ENCODE peak calls at places on chromosomes 5 and 9, in six cellular contexts. O is A549, G is body of pancreas, Q is HAP-1, K is HepG2, L is transverse colon. Y is an unnamed sample.

GRCh38 chr9:98985596-98985995 is 41.9 kb downstream of the COL15A1 start:
- DNase-seq in O (no peak), G (no peak), Q (no peak), K (no peak), L (no peak), Y (no peak)

GRCh38 chr5:131164931-131165727 is at the start of gene HINT1:
- DNase-seq in O (peak; percentile 96), G (peak; percentile 92), Q (peak; percentile 96), K (peak; percentile 82), L (peak; percentile 95), Y (peak; percentile 66)

GRCh38 chr5:80516826-80517225 is 28.9 kb downstream of the FAM151B start:
- DNase-seq in O (peak; percentile 20), G (no peak), Q (no peak), K (no peak), L (no peak), Y (no peak)

GRCh38 chr9:112820886-112821285 is 69.8 kb downstream of the SLC46A2 start:
- DNase-seq in O (no peak), G (no peak), Q (no peak), K (no peak), L (no peak), Y (no peak)

GRCh38 chr5:74693176-74693575 is 8.1 kb downstream of the HEXB start:
- DNase-seq in O (no peak), G (no peak), Q (no peak), K (no peak), L (no peak), Y (no peak)

GRCh38 chr9:76414656-76415055 is 20.4 kb upstream of the RFK start:
- DNase-seq in O (no peak), G (no peak), Q (no peak), K (no peak), L (no peak), Y (no peak)

GRCh38 chr9:96327694-96328352 is 25.8 kb upstream of the HSD17B3 start:
- DNase-seq in O (peak; percentile 44), G (peak; percentile 60), Q (peak; percentile 66), K (peak; percentile 51), L (peak; percentile 27), Y (peak; percentile 26)

GRCh38 chr5:10463566-10463965 is 21.9 kb downstream of the ROPN1L start:
- DNase-seq in O (no peak), G (no peak), Q (no peak), K (no peak), L (no peak), Y (no peak)

GRCh38 chr9:82474235-82474634 is 485.7 kb downstream of the SPATA31D1 start:
- DNase-seq in O (no peak), G (no peak), Q (no peak), K (no peak), L (no peak), Y (no peak)

GRCh38 chr9:38047301-38048251 is 21.5 kb downstream of the SHB start:
- DNase-seq in O (peak; percentile 94), G (peak; percentile 92), Q (peak; percentile 64), K (peak; percentile 99), L (peak; percentile 76), Y (no peak)

GRCh38 chr5:68343421-68343826 is 127.9 kb downstream of the PIK3R1 start:
- DNase-seq in O (peak; percentile 36), G (peak; percentile 75), Q (no peak), K (no peak), L (no peak), Y (no peak)

GRCh38 chr9:32554107-32554506 is 1.7 kb upstream of the TOPORS start:
- DNase-seq in O (no peak), G (no peak), Q (no peak), K (no peak), L (no peak), Y (no peak)

GRCh38 chr9:116285320-116285719 is 131.7 kb downstream of the PAPPA start:
- DNase-seq in O (no peak), G (no peak), Q (no peak), K (no peak), L (no peak), Y (no peak)
- H3K4me3 ChIP-seq in O (no peak overlapping the region), G (no peak overlapping the region), Q (no peak overlapping the region), K (no peak overlapping the region), L (no peak overlapping the region), Y (no peak overlapping the region)

DNA sequence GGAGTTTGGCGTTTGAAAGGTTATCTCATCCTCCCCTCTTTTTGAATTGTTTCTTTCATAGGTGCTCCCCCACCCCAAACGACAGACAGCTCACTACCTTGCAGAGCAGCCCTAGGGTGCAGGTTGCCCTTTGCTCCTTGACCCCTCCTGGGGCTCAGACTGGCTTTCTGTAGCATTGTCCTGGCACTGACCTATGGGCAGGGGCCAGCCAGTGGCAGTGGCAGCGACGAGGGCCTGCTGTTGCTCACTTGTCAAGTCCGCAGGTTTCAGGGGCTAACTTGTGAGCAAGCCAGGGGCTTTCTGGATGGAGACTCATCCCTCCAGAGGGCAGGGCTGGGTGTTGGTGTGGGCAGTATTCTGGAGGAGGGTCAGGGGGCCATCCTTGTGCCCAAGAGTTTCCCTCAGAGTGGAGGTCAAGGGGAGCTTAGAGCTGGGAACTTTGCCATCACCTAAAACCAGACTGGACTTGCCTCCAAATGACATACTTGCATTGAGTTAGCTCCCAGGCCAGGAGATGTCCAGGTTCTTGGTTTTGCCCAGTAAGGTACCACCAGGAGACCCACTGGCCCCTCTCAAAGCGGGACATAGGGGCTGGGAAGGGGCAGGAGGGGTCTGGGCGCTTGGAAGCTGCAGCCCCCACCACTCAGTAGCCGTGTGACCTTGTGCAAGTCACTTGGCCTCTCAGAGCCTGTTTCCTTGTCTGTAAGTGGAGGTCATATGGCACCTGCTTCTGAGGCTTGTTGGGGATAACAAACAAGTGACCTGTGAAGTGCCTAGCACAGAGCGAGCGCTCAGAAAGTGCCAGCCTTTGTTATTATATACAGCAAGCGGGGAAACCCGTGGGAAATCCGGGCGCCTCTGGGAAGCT is 53.5 kb upstream of the CDKN2AIPNL start:
- DNase-seq in O (no peak), G (no peak), Q (no peak), K (peak; percentile 8), L (no peak), Y (peak; percentile 24)
- H3K4me3 ChIP-seq in O (peak overlapping the region; percentile 72), G (no peak overlapping the region), Q (peak overlapping the region; percentile 49), K (peak overlapping the region; percentile 81), L (peak overlapping the region; percentile 46), Y (peak overlapping the region; percentile 98)

DNA sequence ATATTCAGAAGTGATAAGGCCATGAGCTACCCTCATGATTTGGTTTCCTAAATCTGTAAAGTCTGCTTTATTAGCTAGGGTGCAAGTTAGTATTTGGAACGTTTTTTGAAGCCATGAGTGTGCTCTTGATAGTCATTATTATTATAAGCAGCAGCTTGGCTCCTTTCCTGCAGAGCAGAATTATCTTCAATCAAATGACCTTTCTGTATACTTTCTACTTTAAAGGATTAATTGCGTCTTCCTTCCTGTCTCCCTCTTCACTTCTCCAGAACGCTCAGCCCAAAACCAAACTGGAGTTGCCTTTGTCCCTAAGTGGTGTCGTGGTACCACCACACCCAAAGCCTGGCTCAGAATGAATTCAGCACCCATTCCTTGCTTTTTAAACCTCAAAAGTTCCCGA is 211.3 kb downstream of the ARHGAP26 start:
- DNase-seq in O (no peak), G (no peak), Q (no peak), K (no peak), L (no peak), Y (no peak)
- H3K4me3 ChIP-seq in O (no peak overlapping the region), G (no peak overlapping the region), Q (no peak overlapping the region), K (peak overlapping the region; percentile 39), L (no peak overlapping the region), Y (peak overlapping the region; percentile 37)

DNA sequence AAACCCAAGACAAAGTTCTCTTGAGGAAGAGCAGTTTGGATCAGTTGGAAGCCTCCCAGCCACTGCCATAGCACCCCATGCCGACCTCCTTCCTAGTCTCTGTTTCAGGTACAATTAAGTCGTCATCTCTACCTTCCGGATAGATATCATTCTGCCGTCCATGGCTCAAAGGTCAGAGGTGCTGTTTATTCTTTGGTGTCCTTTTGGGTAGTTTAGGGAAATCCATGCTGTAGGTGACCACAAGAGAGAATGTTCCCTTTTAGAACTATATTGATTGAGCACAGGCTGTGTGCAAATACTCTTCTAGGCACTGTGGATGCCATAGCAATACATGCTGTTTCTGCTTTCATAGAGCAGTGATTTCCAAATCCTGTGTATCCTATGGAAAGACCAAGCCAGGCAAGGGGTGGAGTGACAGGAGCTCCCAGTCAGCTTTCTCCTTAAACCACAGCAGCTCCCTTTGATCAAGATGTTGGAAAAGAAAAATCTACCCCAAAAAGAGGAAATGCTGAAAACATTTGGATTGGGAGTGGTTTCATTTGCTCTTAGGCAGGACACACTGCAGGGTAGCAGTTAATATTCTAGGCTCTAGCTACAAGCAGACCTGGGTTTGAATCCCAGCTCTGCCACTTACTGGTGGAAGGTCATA is 127.9 kb downstream of the PALM2AKAP2 start:
- DNase-seq in O (no peak), G (no peak), Q (no peak), K (peak; percentile 67), L (no peak), Y (no peak)
- H3K4me3 ChIP-seq in O (no peak overlapping the region), G (no peak overlapping the region), Q (no peak overlapping the region), K (no peak overlapping the region), L (no peak overlapping the region), Y (no peak overlapping the region)

GRCh38 chr5:93165559-93165958 is 415.5 kb downstream of the NR2F1-AS1 start:
- DNase-seq in O (no peak), G (no peak), Q (no peak), K (no peak), L (no peak), Y (no peak)

GRCh38 chr5:93158841-93159240 is 422.2 kb downstream of the NR2F1-AS1 start:
- DNase-seq in O (no peak), G (no peak), Q (no peak), K (no peak), L (no peak), Y (no peak)

GRCh38 chr5:93163010-93163663 is 417.9 kb downstream of the NR2F1-AS1 start:
- DNase-seq in O (no peak), G (no peak), Q (no peak), K (no peak), L (no peak), Y (no peak)

GRCh38 chr5:93164690-93165089 is 416.3 kb downstream of the NR2F1-AS1 start:
- DNase-seq in O (peak; percentile 15), G (peak; percentile 13), Q (no peak), K (no peak), L (peak; percentile 8), Y (no peak)

GRCh38 chr5:93162201-93162654 is 418.8 kb downstream of the NR2F1-AS1 start:
- DNase-seq in O (no peak), G (no peak), Q (peak; percentile 7), K (no peak), L (no peak), Y (no peak)
- H3K4me3 ChIP-seq in O (no peak overlapping the region), G (no peak overlapping the region), Q (no peak overlapping the region), K (no peak overlapping the region), L (no peak overlapping the region), Y (no peak overlapping the region)

DNA sequence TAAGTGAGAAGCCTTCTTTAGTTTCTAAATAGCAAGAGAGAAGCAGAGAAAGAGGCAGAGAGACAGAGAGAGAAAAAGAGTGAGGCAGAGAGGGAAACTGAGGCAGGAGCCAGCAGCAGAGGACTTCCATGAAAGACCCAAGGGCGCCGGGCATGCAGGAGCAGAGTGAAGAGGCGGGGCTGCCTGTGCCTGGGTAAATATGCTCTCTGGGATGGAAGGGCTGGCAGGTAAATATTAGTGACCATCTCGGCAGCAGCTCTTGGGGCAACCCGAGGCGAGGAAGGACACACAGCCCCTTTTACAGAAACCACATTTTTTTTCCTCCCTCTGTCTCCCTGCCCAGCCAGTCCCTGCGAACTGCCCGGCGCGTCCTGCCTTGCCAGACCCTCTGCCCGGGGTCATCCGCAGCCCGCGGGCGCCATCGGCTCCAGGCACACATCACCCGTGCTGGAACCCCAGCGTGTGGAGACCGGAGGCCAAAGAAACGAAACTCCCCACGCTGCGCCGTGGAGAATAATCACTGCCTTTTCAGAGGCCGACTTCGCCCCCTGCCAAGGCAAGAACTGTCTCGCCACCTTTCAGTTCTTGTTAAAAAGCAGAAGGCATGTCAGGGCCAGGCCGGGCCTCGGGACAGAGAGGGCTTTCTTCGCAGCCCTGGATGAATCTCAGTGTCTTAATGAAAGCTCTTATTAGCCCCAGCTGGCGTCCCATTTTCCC is 61.3 kb downstream of the BOD1 start:
- DNase-seq in O (no peak), G (no peak), Q (no peak), K (peak; percentile 9), L (no peak), Y (no peak)
- H3K4me3 ChIP-seq in O (no peak overlapping the region), G (no peak overlapping the region), Q (no peak overlapping the region), K (peak overlapping the region; percentile 25), L (no peak overlapping the region), Y (no peak overlapping the region)

GRCh38 chr5:166576323-166576722 is 1715.1 kb upstream of the WWC1 start:
- DNase-seq in O (no peak), G (no peak), Q (no peak), K (no peak), L (no peak), Y (no peak)
- H3K4me3 ChIP-seq in O (no peak overlapping the region), G (no peak overlapping the region), Q (no peak overlapping the region), K (no peak overlapping the region), L (no peak overlapping the region), Y (no peak overlapping the region)

Y was measured in SK-N-MC.